ENCODE peak calls at places on chromosome 12, in ten cellular contexts. U, Y, E, P, W, A, H, O, B and C are unnamed samples. For H3K36me3, the result is how much of the 10 kb centered on the place peaks cover.

GRCh38 chr12:32273712-32274111 is 125.6 kb upstream of the FGD4 start:
- DNase-seq in U (no peak), Y (no peak), E (no peak), P (no peak), W (no peak), A (no peak), H (no peak), O (peak), B (no peak), C (no peak)

GRCh38 chr12:18382486-18382885 is 121.2 kb downstream of the PIK3C2G start:
- DNase-seq in U (no peak), Y (no peak), E (no peak), P (no peak), W (no peak), A (no peak), H (no peak), O (no peak), B (peak), C (no peak)

GRCh38 chr12:96989916-96990315 is 82.9 kb downstream of the NEDD1 start:
- DNase-seq in U (no peak), Y (no peak), E (no peak), P (peak), W (peak), A (no peak), H (no peak), O (peak), B (peak), C (no peak)

GRCh38 chr12:29242921-29243431 is 93.9 kb downstream of the FAR2 start:
- DNase-seq in U (no peak), Y (no peak), E (no peak), P (peak), W (peak), A (no peak), H (peak), O (no peak), B (peak), C (no peak)

GRCh38 chr12:83114042-83114441 is 427.3 kb downstream of the TMTC2 start:
- DNase-seq in U (no peak), Y (no peak), E (no peak), P (no peak), W (no peak), A (no peak), H (no peak), O (no peak), B (no peak), C (no peak)

GRCh38 chr12:77315407-77315806 is 250.0 kb upstream of the E2F7 start:
- DNase-seq in U (no peak), Y (no peak), E (no peak), P (no peak), W (no peak), A (no peak), H (no peak), O (no peak), B (no peak), C (no peak)

GRCh38 chr12:49767333-49767732 is 26.0 kb downstream of the TMBIM6 start:
- DNase-seq in U (no peak), Y (no peak), E (no peak), P (no peak), W (no peak), A (no peak), H (no peak), O (no peak), B (no peak), C (no peak)

GRCh38 chr12:49892084-49892731 is 11.5 kb downstream of the FAIM2 start:
- DNase-seq in U (no peak), Y (no peak), E (no peak), P (no peak), W (no peak), A (no peak), H (no peak), O (no peak), B (no peak), C (no peak)

GRCh38 chr12:53380797-53381738 is 1.1 kb downstream of the SP1 start:
- DNase-seq in U (peak), Y (peak), E (no peak), P (peak), W (peak), A (no peak), H (peak), O (no peak), B (no peak), C (no peak)

GRCh38 chr12:52698634-52699340 is 4.5 kb downstream of the KRT77 start:
- DNase-seq in U (no peak), Y (no peak), E (no peak), P (no peak), W (peak), A (no peak), H (peak), O (no peak), B (no peak), C (no peak)

GRCh38 chr12:28237423-28237822 is 47.2 kb downstream of the CCDC91 start:
- DNase-seq in U (no peak), Y (no peak), E (no peak), P (no peak), W (no peak), A (no peak), H (no peak), O (no peak), B (no peak), C (no peak)

GRCh38 chr12:25245491-25245890 is 5.2 kb downstream of the KRAS start:
- DNase-seq in U (no peak), Y (no peak), E (no peak), P (no peak), W (no peak), A (no peak), H (no peak), O (no peak), B (no peak), C (no peak)

GRCh38 chr12:24596768-24597388 is 352.0 kb downstream of the BCAT1 start:
- DNase-seq in U (no peak), Y (no peak), E (no peak), P (peak), W (peak), A (no peak), H (no peak), O (no peak), B (peak), C (no peak)

GRCh38 chr12:52914722-52915121 is 9.8 kb upstream of the KRT8 start:
- DNase-seq in U (no peak), Y (no peak), E (no peak), P (no peak), W (no peak), A (no peak), H (no peak), O (no peak), B (no peak), C (no peak)

DNA sequence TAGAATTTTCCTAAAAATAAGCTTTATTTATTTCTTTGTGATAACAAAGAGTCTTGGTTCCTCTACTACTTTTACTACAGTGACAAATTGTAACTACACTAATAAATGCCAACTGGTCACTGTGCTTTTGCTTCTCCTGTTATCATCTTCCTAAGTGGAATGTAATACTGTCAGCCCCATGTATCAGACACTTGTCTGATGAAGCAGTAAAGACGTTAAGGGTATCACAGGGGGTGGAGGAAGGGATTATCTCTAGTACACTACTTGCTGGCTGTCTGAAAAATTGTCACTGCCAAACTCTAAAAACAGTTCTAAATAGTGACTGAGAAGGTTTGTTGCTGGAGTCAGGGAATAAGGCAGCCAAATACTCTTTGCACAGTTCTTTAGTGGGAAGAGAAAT is 11.3 kb downstream of the ASB8 start:
- DNase-seq in U (no peak), Y (no peak), E (peak), P (no peak), W (no peak), A (no peak), H (no peak), O (no peak), B (no peak), C (no peak)
- H3K36me3 ChIP-seq in U (half or more), Y (under half), E (half or more), P (under half), W (under half), A (half or more), H (under half), O (half or more), B (half or more), C (half or more)

GRCh38 chr12:104132351-104132956 is 5.6 kb downstream of the NFYB start:
- DNase-seq in U (no peak), Y (no peak), E (no peak), P (no peak), W (no peak), A (no peak), H (no peak), O (no peak), B (no peak), C (no peak)
- H3K36me3 ChIP-seq in U (under half), Y (under half), E (half or more), P (under half), W (under half), A (under half), H (under half), O (half or more), B (under half), C (under half)

DNA sequence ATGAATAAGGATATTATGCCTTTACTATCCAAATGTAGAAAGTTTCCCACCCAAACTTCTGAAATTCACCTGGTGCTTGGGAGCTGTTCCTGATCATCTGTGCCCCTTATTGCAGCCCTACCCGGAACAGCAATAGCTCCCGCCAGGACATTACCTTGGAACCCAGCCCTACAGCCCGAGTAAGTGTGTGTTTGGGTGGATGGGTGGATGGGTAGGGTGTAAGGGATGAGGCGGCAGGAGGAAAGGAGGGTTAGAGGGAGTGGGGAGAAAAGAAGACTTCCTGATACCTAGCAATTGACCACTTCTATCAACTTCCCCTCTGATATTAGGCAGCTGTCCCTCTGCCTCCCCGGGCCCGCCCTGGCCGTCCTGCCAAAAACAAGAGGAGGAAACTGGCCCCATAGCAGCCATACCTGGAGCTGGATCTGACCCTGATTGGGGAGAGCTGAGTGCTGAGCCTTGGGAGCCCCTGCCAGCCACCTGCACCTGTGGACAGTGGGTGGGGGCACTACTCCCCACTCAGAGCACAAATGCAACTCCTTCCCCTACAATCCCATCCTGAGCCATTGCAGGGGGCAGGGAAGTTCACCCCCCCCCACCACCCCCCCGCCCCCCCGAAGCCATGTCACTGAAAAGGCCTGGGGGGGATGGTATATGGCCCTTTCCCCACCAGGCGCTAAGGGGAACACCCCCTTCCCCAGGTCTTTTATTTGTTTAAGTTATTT is 6.4 kb downstream of the MBD6 start:
- DNase-seq in U (no peak), Y (no peak), E (no peak), P (no peak), W (no peak), A (no peak), H (no peak), O (no peak), B (no peak), C (no peak)
- H3K36me3 ChIP-seq in U (half or more), Y (under half), E (half or more), P (under half), W (half or more), A (half or more), H (under half), O (half or more), B (half or more), C (under half)

DNA sequence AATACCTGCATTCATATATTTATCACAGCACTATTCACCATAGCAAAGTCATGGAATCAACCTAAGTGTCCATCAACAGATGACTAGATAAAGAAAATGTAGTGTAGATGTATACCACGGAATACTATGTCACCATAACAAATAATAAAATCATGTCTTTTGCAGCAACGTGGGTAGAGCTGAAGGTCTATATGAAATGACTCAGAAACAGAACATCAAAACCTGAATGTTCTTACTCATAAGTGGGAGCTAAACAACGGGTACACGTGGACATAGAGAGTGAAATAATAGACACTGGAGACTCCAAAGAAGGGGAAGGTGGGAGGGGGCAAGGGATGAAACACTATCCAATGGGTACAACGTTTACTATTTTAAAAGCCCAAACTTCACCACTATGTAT is 37.9 kb downstream of the SLC38A1 start:
- DNase-seq in U (no peak), Y (no peak), E (no peak), P (no peak), W (no peak), A (no peak), H (no peak), O (no peak), B (no peak), C (no peak)
- H3K36me3 ChIP-seq in U (under half), Y (under half), E (under half), P (under half), W (under half), A (under half), H (half or more), O (under half), B (under half), C (under half)

GRCh38 chr12:94304566-94305061 is 155.1 kb downstream of the CEP83 start:
- DNase-seq in U (no peak), Y (no peak), E (peak), P (no peak), W (no peak), A (no peak), H (no peak), O (no peak), B (peak), C (no peak)
- H3K36me3 ChIP-seq in U (under half), Y (under half), E (under half), P (under half), W (under half), A (under half), H (under half), O (half or more), B (under half), C (under half)

GRCh38 chr12:105156260-105156659 is 48.7 kb downstream of the WASHC4 start:
- DNase-seq in U (no peak), Y (no peak), E (no peak), P (no peak), W (no peak), A (no peak), H (no peak), O (no peak), B (no peak), C (no peak)
- H3K36me3 ChIP-seq in U (half or more), Y (under half), E (under half), P (half or more), W (under half), A (half or more), H (under half), O (half or more), B (half or more), C (half or more)